ENCODE peak calls at places on chromosomes 1 and 21, in four cellular contexts. F is midbrain, N is T-helper 2 cell, X is progenitor cell of endocrine pancreas. I is an unnamed sample.

GRCh38 chr1:24018611-24019580 is 38.8 kb upstream of the SRSF10 start:
- DNase-seq in F (peak; percentile 34), N (no peak), X (peak; percentile 43), I (no peak)

GRCh38 chr1:155261401-155261887 is 716 bp downstream of the SCAMP3 start:
- DNase-seq in F (no peak), N (no peak), X (no peak), I (no peak)

GRCh38 chr1:230425252-230426061 is 675 bp downstream of the PGBD5 start:
- DNase-seq in F (no peak), N (no peak), X (peak; percentile 15), I (no peak)

GRCh38 chr1:47661065-47661464 is 223.2 kb downstream of the FOXD2 start:
- DNase-seq in F (no peak), N (no peak), X (no peak), I (no peak)

GRCh38 chr1:12618661-12619395 is 818 bp upstream of the DHRS3 start:
- DNase-seq in F (peak; percentile 16), N (no peak), X (peak; percentile 28), I (no peak)

GRCh38 chr21:36188937-36189336 is 32.3 kb downstream of the DOP1B start:
- DNase-seq in F (no peak), N (no peak), X (no peak), I (no peak)

GRCh38 chr1:42822833-42823392 is 5.7 kb upstream of the SVBP start:
- DNase-seq in F (no peak), N (no peak), X (no peak), I (no peak)

GRCh38 chr21:32543975-32544374 is 41.3 kb downstream of the TCP10L start:
- DNase-seq in F (no peak), N (no peak), X (no peak), I (no peak)

GRCh38 chr1:230542054-230542453 is 100.2 kb upstream of the COG2 start:
- DNase-seq in F (no peak), N (no peak), X (no peak), I (no peak)

GRCh38 chr1:21331752-21332480 is 41.7 kb upstream of the ECE1 start:
- DNase-seq in F (no peak), N (no peak), X (no peak), I (no peak)

GRCh38 chr1:94736549-94736948 is 83.6 kb upstream of the SLC44A3 start:
- DNase-seq in F (no peak), N (no peak), X (no peak), I (no peak)

GRCh38 chr1:18160290-18160942 is 52.8 kb downstream of the IGSF21 start:
- DNase-seq in F (peak; percentile 59), N (no peak), X (no peak), I (no peak)

GRCh38 chr1:95023399-95024050 is 49.2 kb downstream of the ALG14 start:
- DNase-seq in F (peak; percentile 39), N (no peak), X (no peak), I (no peak)

GRCh38 chr1:22275626-22276395 is 132.9 kb upstream of the WNT4 start:
- DNase-seq in F (peak; percentile 6), N (no peak), X (peak; percentile 62), I (peak; percentile 38)

GRCh38 chr1:241992734-241993133 is 6.2 kb downstream of the MAP1LC3C start:
- DNase-seq in F (no peak), N (no peak), X (no peak), I (no peak)

GRCh38 chr1:204429746-204430145 is 18.1 kb upstream of the PPP1R15B start:
- DNase-seq in F (no peak), N (no peak), X (no peak), I (no peak)

GRCh38 chr1:205936846-205937707 is 6.2 kb downstream of the SLC26A9 start:
- DNase-seq in F (no peak), N (no peak), X (no peak), I (no peak)

GRCh38 chr1:51506537-51506936 is 12.5 kb downstream of the EPS15 start:
- DNase-seq in F (no peak), N (no peak), X (no peak), I (no peak)

GRCh38 chr1:201454568-201454967 is 14.4 kb downstream of the PHLDA3 start:
- DNase-seq in F (no peak), N (no peak), X (no peak), I (no peak)

GRCh38 chr1:7856345-7856744 is 3.5 kb upstream of the UTS2 start:
- DNase-seq in F (no peak), N (no peak), X (no peak), I (no peak)

GRCh38 chr1:234884006-234884405 is 244.6 kb downstream of the TOMM20 start:
- DNase-seq in F (no peak), N (no peak), X (no peak), I (no peak)

GRCh38 chr21:42564561-42564971 is 50.9 kb downstream of the SLC37A1 start:
- DNase-seq in F (no peak), N (no peak), X (no peak), I (no peak)